ENCODE peak calls at places on chromosomes 2 and 18, in five cellular contexts. F is H1, R is mesenchymal stem cell, X is H9, K is trophoblast cell. N is an unnamed sample.

GRCh38 chr2:102686479-102687439 is 67.4 kb downstream of the SLC9A2 start:
- DNase-seq in F (no peak), R (no peak), X (no peak), K (no peak), N (no peak)

GRCh38 chr2:29012211-29012681 is 31.1 kb downstream of the TOGARAM2 start:
- DNase-seq in F (no peak), R (no peak), X (no peak), K (no peak), N (no peak)

GRCh38 chr2:18253686-18254197 is 306.7 kb downstream of the RDH14 start:
- DNase-seq in F (no peak), R (no peak), X (peak; percentile 25), K (peak; percentile 26), N (no peak)

GRCh38 chr2:150617351-150617750 is 129.9 kb upstream of the RND3 start:
- DNase-seq in F (no peak), R (no peak), X (no peak), K (no peak), N (no peak)

GRCh38 chr2:194020155-194020554 is 1636.9 kb upstream of the SLC39A10 start:
- DNase-seq in F (no peak), R (no peak), X (no peak), K (no peak), N (no peak)

GRCh38 chr2:192499476-192499875 is 304.7 kb upstream of the TMEFF2 start:
- DNase-seq in F (no peak), R (peak; percentile 63), X (no peak), K (no peak), N (no peak)

GRCh38 chr2:192697880-192698279 is 503.1 kb upstream of the TMEFF2 start:
- DNase-seq in F (no peak), R (no peak), X (no peak), K (no peak), N (no peak)

GRCh38 chr2:181368036-181368435 is 89.2 kb upstream of the ITGA4 start:
- DNase-seq in F (no peak), R (peak; percentile 22), X (no peak), K (no peak), N (no peak)

GRCh38 chr2:9251154-9252001 is 44.8 kb downstream of the ASAP2 start:
- DNase-seq in F (no peak), R (peak; percentile 82), X (no peak), K (peak; percentile 87), N (no peak)

GRCh38 chr2:173571887-173572680 is 217.4 kb downstream of the CDCA7 start:
- DNase-seq in F (no peak), R (no peak), X (no peak), K (no peak), N (no peak)

GRCh38 chr2:173571021-173571821 is 216.5 kb downstream of the CDCA7 start:
- DNase-seq in F (no peak), R (peak; percentile 33), X (no peak), K (peak; percentile 33), N (peak; percentile 8)

GRCh38 chr2:173572848-173573247 is 218.2 kb downstream of the CDCA7 start:
- DNase-seq in F (no peak), R (no peak), X (no peak), K (no peak), N (no peak)

DNA sequence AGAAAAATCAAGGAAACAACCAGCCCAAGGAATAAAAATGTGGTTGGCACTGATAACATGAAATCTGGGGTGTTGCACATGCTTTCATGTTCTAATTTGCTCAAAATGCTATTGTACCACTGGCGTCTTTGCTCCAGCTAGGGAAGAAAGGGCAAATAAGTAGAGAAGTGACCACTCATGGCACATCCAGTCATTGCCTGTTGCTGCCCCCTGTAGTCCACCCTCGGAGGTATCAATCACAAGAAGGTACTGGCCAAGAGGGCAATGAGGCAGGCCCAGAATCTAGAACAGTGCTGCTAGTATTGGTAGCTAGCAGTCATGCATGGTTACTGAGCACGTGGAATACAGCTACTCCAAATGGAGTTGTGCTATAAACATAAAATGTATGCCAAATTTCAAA is 213.4 kb downstream of the CDCA7 start:
- DNase-seq in F (peak; percentile 72), R (no peak), X (peak; percentile 69), K (peak; percentile 41), N (peak; percentile 23)
- H2AFZ ChIP-seq in F (no peak overlapping the region), R (no peak overlapping the region), X (no peak overlapping the region), K (no peak overlapping the region), N (no peak overlapping the region)

GRCh38 chr2:170409164-170409535 is 231.2 kb downstream of the MYO3B start:
- DNase-seq in F (peak; percentile 86), R (peak; percentile 61), X (peak; percentile 73), K (peak; percentile 87), N (peak; percentile 71)
- H4K8ac ChIP-seq in F (no peak overlapping the region), R (no peak overlapping the region), X (no peak overlapping the region), K (no peak overlapping the region), N (no peak overlapping the region)

DNA sequence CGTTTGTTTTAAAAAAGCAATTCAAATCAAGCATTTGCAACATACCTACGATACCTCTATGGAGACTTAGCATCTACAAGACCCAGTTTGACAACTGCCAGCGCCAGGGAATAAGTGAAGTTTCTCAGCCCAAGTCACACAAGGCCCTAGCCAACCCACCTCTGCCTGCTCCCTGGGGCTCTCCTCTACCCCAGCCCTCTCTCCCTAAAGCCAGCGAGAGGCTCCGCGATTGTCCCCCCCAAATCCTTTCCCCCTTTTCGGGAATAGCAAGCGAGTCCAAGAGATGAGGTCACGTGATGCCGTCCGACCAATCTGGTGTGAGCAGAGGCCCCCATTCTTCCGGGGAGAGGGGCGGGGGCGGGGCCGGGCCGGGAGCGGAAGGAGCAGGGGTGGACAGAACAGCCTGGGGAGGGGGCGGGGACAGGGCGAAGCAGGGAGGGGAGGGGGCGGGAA is 102.2 kb upstream of the RAB6C start:
- DNase-seq in F (peak; percentile 83), R (peak; percentile 56), X (peak; percentile 95), K (peak; percentile 74), N (peak; percentile 90)
- H2BK12ac ChIP-seq in F (no peak overlapping the region), R (no peak overlapping the region), X (no peak overlapping the region), K (no peak overlapping the region), N (no peak overlapping the region)

DNA sequence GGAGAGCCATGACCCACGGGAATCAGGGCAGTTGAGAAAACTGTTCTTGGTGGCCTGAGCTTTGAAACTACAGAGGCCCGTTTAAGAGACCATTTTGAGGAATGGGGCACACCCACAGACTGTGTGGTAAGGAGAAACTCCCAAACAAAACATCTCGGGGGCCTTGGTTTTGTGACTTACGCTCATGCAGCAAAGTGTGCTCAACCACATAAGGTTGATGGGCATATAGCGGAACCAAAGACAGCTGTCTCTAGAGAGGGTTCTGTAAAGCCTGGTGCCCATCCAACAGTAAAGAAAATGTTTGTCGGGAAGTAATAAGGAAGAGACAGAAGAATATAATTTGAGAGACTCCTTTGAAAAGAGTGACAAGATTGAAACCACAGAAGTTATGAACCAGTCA is 5.4 kb downstream of the MRO start:
- DNase-seq in F (no peak), R (no peak), X (no peak), K (no peak), N (no peak)
- H2AFZ ChIP-seq in F (no peak overlapping the region), R (no peak overlapping the region), X (no peak overlapping the region), K (no peak overlapping the region), N (no peak overlapping the region)

GRCh38 chr2:158761626-158762025 is 33.5 kb upstream of the DAPL1 start:
- DNase-seq in F (no peak), R (peak; percentile 28), X (no peak), K (peak; percentile 34), N (no peak)

GRCh38 chr2:158756976-158757375 is 38.1 kb upstream of the DAPL1 start:
- DNase-seq in F (no peak), R (no peak), X (no peak), K (peak; percentile 5), N (no peak)

GRCh38 chr2:158756331-158756730 is 38.8 kb upstream of the DAPL1 start:
- DNase-seq in F (no peak), R (no peak), X (no peak), K (peak; percentile 81), N (no peak)

GRCh38 chr2:158755738-158756137 is 39.4 kb upstream of the DAPL1 start:
- DNase-seq in F (peak; percentile 86), R (no peak), X (peak; percentile 74), K (peak; percentile 2), N (no peak)

GRCh38 chr2:158760887-158761286 is 34.2 kb upstream of the DAPL1 start:
- DNase-seq in F (no peak), R (no peak), X (no peak), K (no peak), N (no peak)
- H4K8ac ChIP-seq in F (no peak overlapping the region), R (no peak overlapping the region), X (no peak overlapping the region), K (no peak overlapping the region), N (no peak overlapping the region)

GRCh38 chr2:234026693-234027254 is 23.7 kb upstream of the SPP2 start:
- DNase-seq in F (no peak), R (no peak), X (no peak), K (no peak), N (no peak)
- H2BK12ac ChIP-seq in F (no peak overlapping the region), R (no peak overlapping the region), X (no peak overlapping the region), K (no peak overlapping the region), N (no peak overlapping the region)

GRCh38 chr2:112150851-112151250 is 12.7 kb downstream of the FBLN7 start:
- DNase-seq in F (peak; percentile 31), R (no peak), X (no peak), K (no peak), N (no peak)
- H2AFZ ChIP-seq in F (no peak overlapping the region), R (no peak overlapping the region), X (no peak overlapping the region), K (no peak overlapping the region), N (no peak overlapping the region)

GRCh38 chr2:197163755-197164753 is 146.5 kb downstream of the ANKRD44 start:
- DNase-seq in F (peak; percentile 81), R (no peak), X (peak; percentile 69), K (no peak), N (peak; percentile 68)
- H4K8ac ChIP-seq in F (peak overlapping the region; percentile 93), R (peak overlapping the region; percentile 92), X (no peak overlapping the region), K (peak overlapping the region; percentile 61), N (no peak overlapping the region)

DNA sequence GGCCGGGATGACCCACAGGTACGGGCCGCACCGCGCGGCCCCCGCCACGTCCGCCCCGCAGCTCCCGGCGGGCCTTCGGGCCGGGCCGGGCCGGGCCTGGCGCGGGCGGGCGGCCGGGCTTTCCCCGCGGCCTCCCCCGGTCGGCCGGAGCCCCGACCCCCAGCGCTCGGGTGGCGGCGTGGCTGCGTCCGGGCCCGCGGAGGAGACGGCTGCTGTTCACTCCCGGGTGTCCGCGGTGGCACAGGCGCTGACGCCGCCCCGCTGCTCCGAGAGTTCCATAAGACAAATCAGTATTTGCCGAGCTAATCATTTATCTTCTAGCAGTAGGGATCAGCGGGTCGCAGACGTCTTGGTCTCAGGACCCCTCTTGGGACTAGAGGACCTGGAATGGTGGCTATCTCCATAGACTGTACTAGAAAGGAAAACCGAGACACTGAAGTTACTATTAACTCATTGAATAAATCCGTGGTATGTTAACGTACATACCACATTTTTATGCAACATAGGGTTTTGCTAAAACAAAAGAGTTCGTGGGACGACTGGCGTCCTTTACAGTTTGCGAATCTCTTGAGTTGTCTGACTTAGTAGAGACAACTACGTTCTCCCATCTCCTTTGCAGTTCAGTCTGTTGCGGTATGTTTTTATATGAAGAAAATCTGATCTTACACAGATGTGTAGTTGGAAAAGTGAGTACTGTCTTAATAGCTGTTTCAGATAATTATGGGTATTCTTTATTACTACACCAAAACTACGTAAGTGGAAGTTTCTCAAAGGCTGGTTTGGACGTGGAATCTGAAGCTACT is 508 bp downstream of the LIMS1 start:
- DNase-seq in F (no peak), R (peak; percentile 56), X (peak; percentile 34), K (peak; percentile 72), N (peak; percentile 40)
- H2BK12ac ChIP-seq in F (no peak overlapping the region), R (no peak overlapping the region), X (no peak overlapping the region), K (peak overlapping the region; percentile 66), N (no peak overlapping the region)